ENCODE peak calls at places on chromosome 6, in seven cellular contexts. D, N, O, J, V, X and W are unnamed samples.

GRCh38 chr6:147909645-147910044 is 401.2 kb downstream of the SAMD5 start:
- DNase-seq in D (no peak), N (no peak), O (no peak), J (no peak), V (no peak), X (no peak), W (no peak)

GRCh38 chr6:14068133-14068532 is 49.4 kb upstream of the CD83 start:
- DNase-seq in D (no peak), N (no peak), O (no peak), J (no peak), V (no peak), X (no peak), W (no peak)

GRCh38 chr6:87697581-87698552 is 4.2 kb downstream of the AKIRIN2 start:
- DNase-seq in D (no peak), N (no peak), O (no peak), J (no peak), V (no peak), X (no peak), W (no peak)

GRCh38 chr6:15441215-15441868 is 195.5 kb downstream of the JARID2 start:
- DNase-seq in D (peak), N (peak), O (no peak), J (peak), V (peak), X (peak), W (no peak)

GRCh38 chr6:93416575-93417420 is 2.6 kb downstream of the EPHA7 start:
- DNase-seq in D (no peak), N (peak), O (no peak), J (no peak), V (no peak), X (no peak), W (no peak)

GRCh38 chr6:105193647-105194046 is 13.8 kb upstream of the POPDC3 start:
- DNase-seq in D (no peak), N (no peak), O (no peak), J (no peak), V (no peak), X (no peak), W (no peak)

GRCh38 chr6:71481021-71481420 is 192.4 kb downstream of the OGFRL1 start:
- DNase-seq in D (no peak), N (no peak), O (no peak), J (no peak), V (no peak), X (no peak), W (no peak)

GRCh38 chr6:50602191-50602810 is 111.0 kb upstream of the TFAP2D start:
- DNase-seq in D (no peak), N (no peak), O (no peak), J (peak), V (peak), X (no peak), W (no peak)